ENCODE peak calls at places on chromosomes 16 and 17, in four cellular contexts. P is T-helper 2 cell, O is RPMI8226, I is T-helper 1 cell. S is an unnamed sample.

GRCh38 chr17:5745091-5745820 is 160.9 kb upstream of the NLRP1 start:
- DNase-seq in O (no peak), I (no peak), P (no peak), S (no peak)

GRCh38 chr17:43324205-43324893 is 74.4 kb upstream of the ARL4D start:
- DNase-seq in O (no peak), P (no peak), I (no peak), S (no peak)

GRCh38 chr16:29663020-29663828 is at the start of gene SPN:
- DNase-seq in P (peak), O (no peak), I (peak), S (peak)

GRCh38 chr17:79331492-79331891 is 256.9 kb downstream of the ENGASE start:
- DNase-seq in P (no peak), I (no peak), O (no peak), S (no peak)

GRCh38 chr17:40363480-40363838 is 1.1 kb downstream of the GJD3 start:
- DNase-seq in O (no peak), P (no peak), I (no peak), S (no peak)

GRCh38 chr17:74874615-74875037 is 1.8 kb upstream of the FDXR start:
- DNase-seq in I (no peak), P (no peak), O (no peak), S (no peak)

GRCh38 chr16:21167360-21167759 is 8.9 kb downstream of the LDAF1 start:
- DNase-seq in O (no peak), I (no peak), P (no peak), S (no peak)

GRCh38 chr17:40468560-40468959 is 25.3 kb downstream of the IGFBP4 start:
- DNase-seq in P (no peak), I (no peak), O (no peak), S (no peak)

GRCh38 chr17:35892091-35892637 is 12.0 kb upstream of the CCL5 start:
- DNase-seq in O (no peak), I (peak), P (no peak), S (no peak)

GRCh38 chr17:37220609-37220953 is 155.2 kb upstream of the C17orf78 start:
- DNase-seq in I (no peak), O (no peak), P (no peak), S (peak)

S was measured in NAMALWA.